ENCODE peak calls at places on chromosomes 1 and 21, in six cellular contexts. P is fibroblast of lung; Z is left ventricle myocardium superior; T is pulmonary artery endothelial cell; Q is stimulated activated CD4-positive, alpha-beta T cell treated with anti-CD3 and anti-CD28 coated beads, Interleukin-12 subunit alpha, Interleukin-12 subunit beta, amount 100 ng/mL, for 4 hours; V is T-helper 1 cell. E is an unnamed sample.

GRCh38 chr21:39313042-39313456 is 383 bp downstream of the BRWD1 start:
- DNase-seq in P (no peak), T (no peak), Q (peak; percentile 13), V (peak; percentile 26), Z (peak; percentile 61), E (no peak)

GRCh38 chr1:232868793-232869491 is 63.7 kb downstream of the MAP10 start:
- DNase-seq in Q (no peak), P (peak; percentile 89), Z (peak; percentile 32), T (no peak), V (no peak), E (no peak)

GRCh38 chr1:25041869-25042268 is 111.8 kb upstream of the RUNX3 start:
- DNase-seq in Q (no peak), P (no peak), Z (peak; percentile 6), V (no peak), T (no peak), E (no peak)

GRCh38 chr1:209589440-209589839 is 5.9 kb downstream of the CAMK1G start:
- DNase-seq in Q (no peak), Z (no peak), T (no peak), V (no peak), P (no peak), E (no peak)

GRCh38 chr1:174269932-174270651 is 110.8 kb downstream of the RABGAP1L start:
- DNase-seq in Q (no peak), P (no peak), V (no peak), T (no peak), Z (no peak), E (no peak)

GRCh38 chr1:184464757-184465156 is 77.9 kb downstream of the C1orf21 start:
- DNase-seq in Q (no peak), T (no peak), Z (no peak), V (no peak), P (no peak), E (no peak)

GRCh38 chr1:29801561-29801973 is 565.2 kb downstream of the PTPRU start:
- DNase-seq in P (no peak), V (no peak), Q (no peak), T (no peak), Z (no peak), E (no peak)

GRCh38 chr1:222043444-222044292 is 301.8 kb upstream of the DUSP10 start:
- DNase-seq in T (no peak), P (peak; percentile 98), Q (no peak), Z (peak; percentile 52), V (no peak), E (no peak)

GRCh38 chr1:99766378-99766800 is at the start of gene FRRS1:
- DNase-seq in P (peak; percentile 77), Z (peak; percentile 71), Q (peak; percentile 3), T (no peak), V (peak; percentile 6), E (no peak)

GRCh38 chr1:26010800-26011199 is 10.8 kb upstream of the EXTL1 start:
- DNase-seq in T (no peak), Q (no peak), Z (no peak), V (no peak), P (no peak), E (no peak)

GRCh38 chr21:44758141-44758561 is 43.5 kb downstream of the UBE2G2 start:
- DNase-seq in V (no peak), Z (no peak), P (no peak), T (no peak), Q (no peak), E (no peak)

GRCh38 chr21:45996311-45997204 is 15.0 kb downstream of the COL6A1 start:
- DNase-seq in P (no peak), T (no peak), V (no peak), Z (peak; percentile 26), Q (no peak), E (no peak)

GRCh38 chr21:46549650-46550049 is 55.2 kb downstream of the S100B start:
- DNase-seq in Z (no peak), P (no peak), T (no peak), V (no peak), Q (no peak), E (no peak)

GRCh38 chr1:172646653-172647052 is 12.2 kb upstream of the FASLG start:
- DNase-seq in Z (no peak), T (no peak), V (no peak), Q (no peak), P (no peak), E (no peak)

GRCh38 chr1:220278991-220279390 is 6.7 kb upstream of the RAB3GAP2 start:
- DNase-seq in T (no peak), Q (no peak), V (no peak), Z (no peak), P (peak; percentile 22), E (no peak)

GRCh38 chr1:66542811-66543767 is 9.1 kb downstream of the SGIP1 start:
- DNase-seq in P (peak; percentile 72), Q (no peak), V (no peak), Z (peak; percentile 73), T (peak; percentile 63), E (no peak)

GRCh38 chr1:64675718-64676345 is 69.0 kb upstream of the RAVER2 start:
- DNase-seq in Q (no peak), P (peak; percentile 61), Z (no peak), V (no peak), T (no peak), E (no peak)

GRCh38 chr1:14997646-14998276 is 155.8 kb upstream of the TMEM51 start:
- DNase-seq in Z (no peak), Q (no peak), P (no peak), V (no peak), T (no peak), E (no peak)

GRCh38 chr21:46626536-46627302 is 8.8 kb upstream of the PRMT2 start:
- DNase-seq in Q (no peak), Z (no peak), T (no peak), P (no peak), V (peak; percentile 24), E (no peak)

GRCh38 chr1:21337459-21337930 is 47.2 kb upstream of the ECE1 start:
- DNase-seq in T (no peak), P (no peak), Q (no peak), Z (no peak), V (no peak), E (no peak)

GRCh38 chr1:158105342-158105741 is 75.4 kb upstream of the CD1D start:
- DNase-seq in T (no peak), Q (no peak), V (no peak), Z (no peak), P (no peak), E (no peak)

GRCh38 chr1:98677288-98677687 is 15.8 kb downstream of the SNX7 start:
- DNase-seq in Q (no peak), T (no peak), Z (no peak), P (peak; percentile 59), V (no peak), E (no peak)

GRCh38 chr1:2875677-2876531 is 74.4 kb upstream of the TTC34 start:
- DNase-seq in Z (peak; percentile 54), T (no peak), V (no peak), Q (no peak), P (no peak), E (no peak)

E was measured in stimulated activated CD8-positive, alpha-beta memory T cell treated with anti-CD3 and anti-CD28 coated beads, Interleukin-15, amount 100 ng/mL, for 24 hours.